ENCODE peak calls at places on chromosome 15, in six cellular contexts. One of them, this sample, is unnamed.

GRCh38 chr15:45129651-45130129 is at the start of the genes DUOX1 and DUOXA1:
- DNase-seq in DMS79 treated with DMSO at 0.1 percent for 48 hours: no peak
- DNase-seq in NCI-H1105 treated with DMSO at 0.1 percent for 48 hours: no peak
- DNase-seq in frontal cortex: no peak
- DNase-seq in T1000: no peak
- DNase-seq in T-helper 17 cell: no peak
- DNase-seq in this sample: no peak

GRCh38 chr15:52717924-52718323 is 38.7 kb upstream of the ATOSA start:
- DNase-seq in NCI-H1105 treated with DMSO at 0.1 percent for 48 hours: no peak
- DNase-seq in T-helper 17 cell: no peak
- DNase-seq in T1000: no peak
- DNase-seq in DMS79 treated with DMSO at 0.1 percent for 48 hours: no peak
- DNase-seq in frontal cortex: no peak
- DNase-seq in this sample: no peak

GRCh38 chr15:63360170-63360569 is 21.5 kb downstream of the CA12 start:
- DNase-seq in frontal cortex: no peak
- DNase-seq in NCI-H1105 treated with DMSO at 0.1 percent for 48 hours: no peak
- DNase-seq in T1000: no peak
- DNase-seq in T-helper 17 cell: no peak
- DNase-seq in DMS79 treated with DMSO at 0.1 percent for 48 hours: no peak
- DNase-seq in this sample: no peak

GRCh38 chr15:58407366-58407765 is 24.4 kb upstream of the LIPC start:
- DNase-seq in frontal cortex: peak
- DNase-seq in DMS79 treated with DMSO at 0.1 percent for 48 hours: peak
- DNase-seq in NCI-H1105 treated with DMSO at 0.1 percent for 48 hours: no peak
- DNase-seq in T-helper 17 cell: no peak
- DNase-seq in T1000: no peak
- DNase-seq in this sample: no peak

GRCh38 chr15:83992356-83993031 is 243.1 kb upstream of the GOLGA6L4 start:
- DNase-seq in T-helper 17 cell: no peak
- DNase-seq in NCI-H1105 treated with DMSO at 0.1 percent for 48 hours: no peak
- DNase-seq in T1000: no peak
- DNase-seq in frontal cortex: no peak
- DNase-seq in DMS79 treated with DMSO at 0.1 percent for 48 hours: no peak
- DNase-seq in this sample: no peak

GRCh38 chr15:79090487-79091203 is at the start of gene RASGRF1:
- DNase-seq in DMS79 treated with DMSO at 0.1 percent for 48 hours: peak
- DNase-seq in NCI-H1105 treated with DMSO at 0.1 percent for 48 hours: peak
- DNase-seq in T1000: no peak
- DNase-seq in frontal cortex: peak
- DNase-seq in T-helper 17 cell: no peak
- DNase-seq in this sample: no peak

GRCh38 chr15:68401496-68402431 is 30.2 kb downstream of the ITGA11 start:
- DNase-seq in NCI-H1105 treated with DMSO at 0.1 percent for 48 hours: no peak
- DNase-seq in DMS79 treated with DMSO at 0.1 percent for 48 hours: no peak
- DNase-seq in frontal cortex: no peak
- DNase-seq in T1000: no peak
- DNase-seq in T-helper 17 cell: no peak
- DNase-seq in this sample: peak

GRCh38 chr15:38961886-38962285 is 397.3 kb upstream of the RASGRP1 start:
- DNase-seq in NCI-H1105 treated with DMSO at 0.1 percent for 48 hours: no peak
- DNase-seq in T1000: no peak
- DNase-seq in DMS79 treated with DMSO at 0.1 percent for 48 hours: no peak
- DNase-seq in frontal cortex: no peak
- DNase-seq in T-helper 17 cell: no peak
- DNase-seq in this sample: no peak

GRCh38 chr15:98807262-98807661 is 158.9 kb downstream of the IGF1R start:
- DNase-seq in T1000: no peak
- DNase-seq in NCI-H1105 treated with DMSO at 0.1 percent for 48 hours: no peak
- DNase-seq in DMS79 treated with DMSO at 0.1 percent for 48 hours: no peak
- DNase-seq in frontal cortex: no peak
- DNase-seq in T-helper 17 cell: no peak
- DNase-seq in this sample: no peak

GRCh38 chr15:76006136-76006778 is 6.0 kb downstream of the NRG4 start:
- DNase-seq in frontal cortex: no peak
- DNase-seq in T-helper 17 cell: no peak
- DNase-seq in DMS79 treated with DMSO at 0.1 percent for 48 hours: no peak
- DNase-seq in T1000: no peak
- DNase-seq in NCI-H1105 treated with DMSO at 0.1 percent for 48 hours: no peak
- DNase-seq in this sample: no peak

GRCh38 chr15:63909819-63910437 is 76.2 kb upstream of the HERC1 start:
- DNase-seq in frontal cortex: no peak
- DNase-seq in DMS79 treated with DMSO at 0.1 percent for 48 hours: no peak
- DNase-seq in T1000: no peak
- DNase-seq in NCI-H1105 treated with DMSO at 0.1 percent for 48 hours: no peak
- DNase-seq in T-helper 17 cell: no peak
- DNase-seq in this sample: no peak

GRCh38 chr15:96115642-96116041 is 214.9 kb upstream of the NR2F2 start:
- DNase-seq in frontal cortex: no peak
- DNase-seq in NCI-H1105 treated with DMSO at 0.1 percent for 48 hours: no peak
- DNase-seq in T-helper 17 cell: no peak
- DNase-seq in DMS79 treated with DMSO at 0.1 percent for 48 hours: no peak
- DNase-seq in T1000: no peak
- DNase-seq in this sample: no peak

GRCh38 chr15:72825831-72826230 is 42.3 kb upstream of the ADPGK start:
- DNase-seq in DMS79 treated with DMSO at 0.1 percent for 48 hours: no peak
- DNase-seq in T1000: no peak
- DNase-seq in NCI-H1105 treated with DMSO at 0.1 percent for 48 hours: no peak
- DNase-seq in frontal cortex: no peak
- DNase-seq in T-helper 17 cell: no peak
- DNase-seq in this sample: no peak

GRCh38 chr15:52464478-52464877 is 64.2 kb downstream of the MYO5A start:
- DNase-seq in T1000: no peak
- DNase-seq in DMS79 treated with DMSO at 0.1 percent for 48 hours: no peak
- DNase-seq in T-helper 17 cell: no peak
- DNase-seq in frontal cortex: no peak
- DNase-seq in NCI-H1105 treated with DMSO at 0.1 percent for 48 hours: no peak
- DNase-seq in this sample: no peak

GRCh38 chr15:26355671-26356070 is 417.2 kb downstream of the GABRB3 start:
- DNase-seq in DMS79 treated with DMSO at 0.1 percent for 48 hours: peak
- DNase-seq in frontal cortex: no peak
- DNase-seq in T1000: no peak
- DNase-seq in T-helper 17 cell: no peak
- DNase-seq in NCI-H1105 treated with DMSO at 0.1 percent for 48 hours: peak
- DNase-seq in this sample: no peak

GRCh38 chr15:31357148-31357547 is 30.5 kb downstream of the KLF13 start:
- DNase-seq in NCI-H1105 treated with DMSO at 0.1 percent for 48 hours: no peak
- DNase-seq in DMS79 treated with DMSO at 0.1 percent for 48 hours: no peak
- DNase-seq in T-helper 17 cell: no peak
- DNase-seq in frontal cortex: no peak
- DNase-seq in T1000: no peak
- DNase-seq in this sample: no peak

GRCh38 chr15:85380860-85381535 is 595 bp downstream of the AKAP13 start:
- DNase-seq in DMS79 treated with DMSO at 0.1 percent for 48 hours: no peak
- DNase-seq in frontal cortex: peak
- DNase-seq in T-helper 17 cell: peak
- DNase-seq in NCI-H1105 treated with DMSO at 0.1 percent for 48 hours: no peak
- DNase-seq in T1000: no peak
- DNase-seq in this sample: peak

GRCh38 chr15:23912191-23912590 is 225.1 kb upstream of the NDN start:
- DNase-seq in NCI-H1105 treated with DMSO at 0.1 percent for 48 hours: no peak
- DNase-seq in T1000: no peak
- DNase-seq in frontal cortex: no peak
- DNase-seq in T-helper 17 cell: no peak
- DNase-seq in DMS79 treated with DMSO at 0.1 percent for 48 hours: no peak
- DNase-seq in this sample: no peak

GRCh38 chr15:96230557-96231181 is 99.8 kb upstream of the NR2F2 start:
- DNase-seq in frontal cortex: no peak
- DNase-seq in DMS79 treated with DMSO at 0.1 percent for 48 hours: no peak
- DNase-seq in NCI-H1105 treated with DMSO at 0.1 percent for 48 hours: no peak
- DNase-seq in T1000: no peak
- DNase-seq in T-helper 17 cell: no peak
- DNase-seq in this sample: no peak

GRCh38 chr15:68371851-68372250 is 60.1 kb downstream of the ITGA11 start:
- DNase-seq in T1000: no peak
- DNase-seq in DMS79 treated with DMSO at 0.1 percent for 48 hours: no peak
- DNase-seq in T-helper 17 cell: no peak
- DNase-seq in NCI-H1105 treated with DMSO at 0.1 percent for 48 hours: no peak
- DNase-seq in frontal cortex: no peak
- DNase-seq in this sample: no peak

GRCh38 chr15:22880068-22880980 is 41.9 kb downstream of the NIPA2 start:
- DNase-seq in frontal cortex: no peak
- DNase-seq in NCI-H1105 treated with DMSO at 0.1 percent for 48 hours: no peak
- DNase-seq in T1000: no peak
- DNase-seq in DMS79 treated with DMSO at 0.1 percent for 48 hours: no peak
- DNase-seq in T-helper 17 cell: no peak
- DNase-seq in this sample: no peak

GRCh38 chr15:62469874-62470688 is 305.0 kb upstream of the C2CD4B start:
- DNase-seq in T-helper 17 cell: no peak
- DNase-seq in T1000: no peak
- DNase-seq in DMS79 treated with DMSO at 0.1 percent for 48 hours: peak
- DNase-seq in frontal cortex: no peak
- DNase-seq in NCI-H1105 treated with DMSO at 0.1 percent for 48 hours: peak
- DNase-seq in this sample: no peak

GRCh38 chr15:79973445-79974180 is 2.6 kb upstream of the BCL2A1 start:
- DNase-seq in NCI-H1105 treated with DMSO at 0.1 percent for 48 hours: no peak
- DNase-seq in T1000: no peak
- DNase-seq in frontal cortex: no peak
- DNase-seq in T-helper 17 cell: no peak
- DNase-seq in DMS79 treated with DMSO at 0.1 percent for 48 hours: no peak
- DNase-seq in this sample: no peak

GRCh38 chr15:63509933-63510547 is 5.6 kb downstream of the USP3 start:
- DNase-seq in DMS79 treated with DMSO at 0.1 percent for 48 hours: no peak
- DNase-seq in frontal cortex: no peak
- DNase-seq in NCI-H1105 treated with DMSO at 0.1 percent for 48 hours: no peak
- DNase-seq in T1000: no peak
- DNase-seq in T-helper 17 cell: no peak
- DNase-seq in this sample: no peak

GRCh38 chr15:90208372-90208771 is 7.2 kb downstream of the SEMA4B start:
- DNase-seq in T-helper 17 cell: no peak
- DNase-seq in frontal cortex: no peak
- DNase-seq in T1000: no peak
- DNase-seq in NCI-H1105 treated with DMSO at 0.1 percent for 48 hours: no peak
- DNase-seq in DMS79 treated with DMSO at 0.1 percent for 48 hours: no peak
- DNase-seq in this sample: no peak

This sample was measured in activated B cell treated with CpG ODN at 0.5 μM for 24 hours.